ENCODE peak calls at places on chromosomes 16 and 17, in ten cellular contexts. S is dorsolateral prefrontal cortex, J is lung, V is Panc1, W is prostate gland, M is cardiac muscle cell, I is brain microvascular endothelial cell, C is pancreas, U is AG04450, H is left ventricle myocardium inferior. G is an unnamed sample.

GRCh38 chr16:17224859-17225258 is 245.9 kb downstream of the XYLT1 start:
- DNase-seq in U (peak), J (peak), S (no peak), V (no peak), W (peak), I (no peak), M (peak), H (peak), C (peak), G (peak)

GRCh38 chr17:49101054-49101534 is 31.5 kb upstream of the B4GALNT2 start:
- DNase-seq in U (no peak), H (no peak), V (no peak), J (peak), M (peak), W (peak), S (no peak), C (peak), I (peak), G (no peak)

GRCh38 chr16:31451681-31452351 is 7.5 kb upstream of the ARMC5 start:
- DNase-seq in H (peak), S (no peak), I (peak), C (peak), U (peak), W (peak), J (no peak), M (peak), V (no peak), G (peak)

GRCh38 chr16:19766988-19767387 is 48.9 kb downstream of the IQCK start:
- DNase-seq in W (no peak), J (no peak), S (no peak), V (no peak), I (no peak), H (no peak), C (no peak), M (no peak), U (no peak), G (no peak)

GRCh38 chr16:27468941-27469531 is 67.1 kb downstream of the IL21R start:
- DNase-seq in H (no peak), M (no peak), S (no peak), U (no peak), V (no peak), J (no peak), I (no peak), W (no peak), C (no peak), G (no peak)

GRCh38 chr17:32142857-32143524 is 689 bp downstream of the RHOT1 start:
- DNase-seq in H (peak), V (no peak), I (peak), W (peak), J (peak), M (peak), S (no peak), C (peak), U (peak), G (peak)

GRCh38 chr16:1899641-1900451 is 18.4 kb downstream of the HS3ST6 start:
- DNase-seq in M (no peak), H (no peak), V (no peak), I (no peak), C (peak), W (peak), U (no peak), J (peak), S (no peak), G (no peak)

GRCh38 chr17:80790981-80791742 is 200.5 kb upstream of the CHMP6 start:
- DNase-seq in H (no peak), C (no peak), V (no peak), W (no peak), I (peak), U (no peak), M (no peak), J (no peak), S (no peak), G (no peak)

GRCh38 chr16:1164975-1165374 is 12.1 kb downstream of the CACNA1H start:
- DNase-seq in J (no peak), U (no peak), C (no peak), W (no peak), S (no peak), H (no peak), V (no peak), I (no peak), M (no peak), G (no peak)

GRCh38 chr16:58001781-58002410 is 689 bp downstream of the USB1 start:
- DNase-seq in U (no peak), H (no peak), J (no peak), I (no peak), M (no peak), S (no peak), W (no peak), V (no peak), C (no peak), G (no peak)

GRCh38 chr17:80270836-80271235 is 10.2 kb downstream of the RNF213 start:
- DNase-seq in J (no peak), H (no peak), W (no peak), S (no peak), V (no peak), U (no peak), M (peak), C (no peak), I (peak), G (peak)

GRCh38 chr16:85310868-85311585 is 198.8 kb upstream of the CIBAR2 start:
- DNase-seq in S (no peak), M (no peak), H (peak), W (no peak), U (no peak), V (no peak), I (no peak), C (no peak), J (no peak), G (peak)

GRCh38 chr16:70250748-70251650 is 741 bp downstream of the EXOSC6 start:
- DNase-seq in C (peak), J (no peak), S (no peak), H (no peak), I (peak), U (no peak), V (no peak), M (peak), W (peak), G (peak)

GRCh38 chr16:66524601-66525164 is 25.2 kb downstream of the TK2 start:
- DNase-seq in S (no peak), C (no peak), J (peak), U (no peak), M (no peak), I (no peak), H (peak), V (no peak), W (no peak), G (no peak)

GRCh38 chr16:67669499-67670101 is 3.0 kb downstream of the C16orf86 start:
- DNase-seq in S (no peak), J (no peak), M (no peak), H (no peak), U (no peak), V (no peak), I (no peak), W (no peak), C (peak), G (no peak)

GRCh38 chr17:44350733-44351226 is 5.7 kb downstream of the GRN start:
- DNase-seq in U (no peak), I (peak), C (no peak), J (peak), V (no peak), M (peak), W (peak), S (peak), H (peak), G (peak)

GRCh38 chr16:14405611-14406537 is 224.2 kb downstream of the PARN start:
- DNase-seq in H (no peak), V (no peak), I (no peak), U (no peak), C (no peak), S (no peak), J (no peak), W (no peak), M (no peak), G (no peak)

GRCh38 chr17:7019839-7020519 is 2.9 kb upstream of the BCL6B start:
- DNase-seq in V (no peak), M (peak), U (no peak), J (no peak), I (no peak), C (peak), S (no peak), H (no peak), W (no peak), G (peak)

GRCh38 chr16:89035698-89036570 is 57.7 kb upstream of the ACSF3 start:
- DNase-seq in M (no peak), W (no peak), H (peak), J (no peak), V (no peak), S (no peak), U (no peak), I (no peak), C (no peak), G (no peak)

GRCh38 chr16:85208181-85208580 is 95.9 kb upstream of the CIBAR2 start:
- DNase-seq in V (no peak), M (no peak), H (no peak), S (no peak), J (no peak), C (no peak), W (no peak), U (no peak), I (no peak), G (no peak)

GRCh38 chr17:44097110-44097810 is 26.2 kb downstream of the HDAC5 start:
- DNase-seq in W (no peak), S (no peak), I (peak), C (peak), U (no peak), H (peak), V (no peak), J (no peak), M (peak), G (peak)

GRCh38 chr16:54930034-54930938 is at the start of gene IRX5:
- DNase-seq in W (peak), U (no peak), M (peak), C (peak), I (peak), H (peak), J (peak), V (peak), S (peak), G (peak)

GRCh38 chr16:79627092-79627491 is 26.6 kb upstream of the MAF start:
- DNase-seq in H (no peak), C (no peak), W (no peak), J (no peak), M (no peak), S (no peak), V (no peak), I (no peak), U (no peak), G (no peak)

GRCh38 chr16:56558024-56558747 is 6.7 kb upstream of the MT4 start:
- DNase-seq in M (peak), S (peak), H (no peak), I (peak), J (no peak), U (peak), C (peak), W (no peak), V (no peak), G (no peak)

GRCh38 chr17:6306820-6307219 is 128.1 kb downstream of the AIPL1 start:
- DNase-seq in C (no peak), S (no peak), J (no peak), V (no peak), I (no peak), U (no peak), W (no peak), H (no peak), M (no peak), G (no peak)

GRCh38 chr16:48366165-48367093 is 18.8 kb downstream of the SIAH1 start:
- DNase-seq in U (peak), V (peak), W (peak), S (no peak), C (peak), J (peak), M (peak), I (peak), H (no peak), G (no peak)

GRCh38 chr16:2513405-2514332 is at the start of gene ATP6V0C:
- DNase-seq in H (peak), V (no peak), S (peak), I (peak), C (peak), J (peak), M (peak), W (peak), U (peak), G (peak)

GRCh38 chr16:74896389-74897370 is 88.2 kb downstream of the WDR59 start:
- DNase-seq in I (peak), J (no peak), C (no peak), S (no peak), W (no peak), V (peak), U (no peak), H (no peak), M (peak), G (no peak)

GRCh38 chr17:42289863-42290165 is 1.5 kb downstream of the STAT5A start:
- DNase-seq in I (no peak), W (no peak), V (no peak), S (no peak), M (no peak), J (no peak), U (no peak), H (no peak), C (no peak), G (no peak)

GRCh38 chr17:55496094-55496881 is 15.0 kb downstream of the SMIM36 start:
- DNase-seq in V (no peak), C (no peak), H (peak), J (no peak), W (no peak), M (peak), I (peak), S (no peak), U (peak), G (no peak)

GRCh38 chr16:85370881-85371651 is 242.1 kb upstream of the GSE1 start:
- DNase-seq in W (peak), J (peak), I (no peak), V (no peak), M (no peak), S (no peak), U (no peak), H (no peak), C (no peak), G (no peak)

DNA sequence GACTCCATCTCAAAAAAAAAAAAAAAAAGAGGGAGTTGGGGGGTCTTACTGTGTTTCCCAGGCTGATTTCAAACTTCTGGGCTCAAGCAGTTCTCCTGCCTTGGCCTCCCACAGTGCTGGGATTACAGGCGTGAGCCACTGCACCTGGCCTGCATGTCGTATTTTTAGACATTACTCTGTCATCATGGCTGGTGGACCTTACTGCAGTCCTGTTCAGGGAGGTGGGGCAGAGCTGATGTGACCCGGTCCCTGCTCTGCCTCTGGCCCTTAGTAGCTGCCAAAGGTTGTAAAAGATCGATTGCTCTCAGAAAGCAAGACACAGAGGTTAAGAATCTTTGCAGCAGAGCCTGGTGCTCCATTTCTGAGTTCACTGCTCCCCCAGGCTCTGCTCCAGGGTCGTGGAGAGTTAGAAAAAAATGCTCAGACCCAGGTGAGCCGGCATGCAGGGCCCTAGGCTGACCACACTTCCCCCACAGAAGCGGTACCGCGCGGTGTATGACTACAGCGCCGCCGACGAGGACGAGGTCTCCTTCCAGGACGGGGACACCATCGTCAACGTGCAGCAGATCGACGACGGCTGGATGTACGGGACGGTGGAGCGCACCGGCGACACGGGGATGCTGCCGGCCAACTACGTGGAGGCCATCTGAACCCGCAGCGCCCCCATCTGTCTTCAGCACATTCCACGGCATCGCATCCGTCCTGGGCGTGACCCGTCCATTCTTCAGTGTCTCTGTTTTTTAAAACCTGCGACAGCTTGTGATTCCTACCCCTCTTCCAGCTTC is 7.1 kb upstream of the LASP1NB start:
- DNase-seq in U (no peak), V (no peak), I (no peak), W (no peak), H (no peak), M (no peak), C (no peak), J (no peak), S (no peak), G (peak)
- TF ChIP-seq CTCF in U (no peak), V (no peak), I (peak), W (no peak), H (no peak), M (no peak), C (no peak), J (no peak), S (no peak), G (peak)

GRCh38 chr17:77781536-77781935 is 177.0 kb upstream of the TNRC6C start:
- DNase-seq in U (no peak), H (no peak), V (no peak), W (no peak), M (no peak), I (no peak), C (no peak), S (no peak), J (no peak), G (no peak)
- H3K27ac ChIP-seq in U (no peak), H (no peak), V (no peak), W (no peak), M (no peak), I (no peak), C (no peak), S (no peak), J (no peak), G (no peak)

DNA sequence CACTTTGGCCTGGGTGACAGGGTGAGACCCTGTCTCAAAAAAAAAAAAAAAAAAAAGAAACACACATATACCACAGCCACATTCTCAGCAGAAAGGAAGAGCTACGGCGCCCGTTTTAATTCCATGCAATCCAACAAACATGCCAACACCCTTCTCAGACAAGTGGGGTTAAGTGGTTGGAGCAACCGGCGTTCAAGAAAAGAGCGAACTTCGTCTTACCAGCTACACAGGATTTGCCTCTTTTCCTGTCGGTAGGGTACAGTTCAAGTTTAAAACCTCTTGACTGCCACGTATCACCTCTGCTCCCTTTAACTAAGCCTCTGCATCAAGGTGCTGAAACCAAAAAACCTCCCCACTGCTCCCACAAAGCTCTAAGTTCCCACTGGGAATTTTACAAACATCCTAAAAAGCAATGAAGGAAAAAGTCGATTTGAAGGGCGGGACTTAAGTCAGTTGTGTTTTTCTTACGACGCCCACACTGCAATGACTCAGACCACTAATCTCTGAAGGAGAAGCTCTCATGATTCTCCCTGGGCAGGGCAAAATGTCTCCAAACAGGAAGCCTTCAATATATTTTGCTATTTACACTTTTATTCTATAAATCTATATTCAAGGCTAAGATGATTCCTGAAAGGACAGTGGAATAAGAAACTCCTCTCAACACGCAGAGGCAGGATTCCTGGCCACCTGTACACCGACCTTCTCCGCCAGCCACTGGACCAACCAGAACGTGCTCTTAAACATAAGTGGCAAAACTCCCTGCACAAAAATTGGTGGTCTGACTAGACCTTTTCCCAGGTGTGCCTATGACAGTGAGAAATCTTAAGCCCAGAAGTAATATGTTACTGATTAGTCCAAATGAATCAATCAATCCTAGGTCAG is 18.8 kb downstream of the SRP68 start:
- DNase-seq in S (no peak), H (no peak), J (peak), I (peak), V (no peak), M (peak), C (no peak), U (peak), W (no peak), G (no peak)
- H3K4me3 ChIP-seq in S (no peak), H (no peak), J (no peak), I (no peak), V (no peak), M (no peak), C (no peak), U (no peak), W (no peak), G (no peak)

DNA sequence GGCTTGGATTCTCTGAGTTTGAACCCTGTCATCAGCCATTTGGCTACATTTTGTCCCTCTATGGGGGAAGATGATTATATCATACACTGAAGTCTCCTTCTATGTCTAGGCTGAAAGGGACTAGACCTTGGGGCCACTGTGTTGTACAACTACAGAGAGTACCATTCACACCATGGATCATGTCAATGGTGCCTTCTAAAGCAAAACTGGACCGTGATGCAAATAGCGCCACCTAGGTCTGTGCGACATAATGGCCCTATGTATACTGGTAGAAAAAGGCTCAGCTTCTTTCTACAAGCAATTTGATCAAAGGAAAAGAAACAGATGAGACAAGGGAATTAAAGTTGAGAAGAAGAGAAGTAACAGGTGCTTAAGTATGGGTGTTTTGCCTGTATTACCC is 100.7 kb downstream of the LYRM1 start:
- DNase-seq in H (no peak), I (peak), U (no peak), J (no peak), W (no peak), V (peak), S (no peak), C (no peak), M (peak), G (peak)
- TF ChIP-seq CTCF in H (peak), I (peak), U (peak), J (no peak), W (no peak), V (peak), S (no peak), C (no peak), M (peak), G (peak)

GRCh38 chr17:3475155-3475808 is 515 bp upstream of the ASPA start:
- DNase-seq in U (no peak), H (no peak), W (no peak), I (no peak), M (no peak), C (no peak), J (no peak), S (no peak), V (no peak), G (no peak)
- H3K27ac ChIP-seq in U (no peak), H (peak), W (no peak), I (no peak), M (no peak), C (no peak), J (no peak), S (peak), V (no peak), G (no peak)

GRCh38 chr16:9682320-9682719 is 499.9 kb downstream of the GRIN2A start:
- DNase-seq in V (no peak), M (no peak), U (no peak), C (no peak), S (no peak), H (no peak), I (no peak), J (no peak), W (no peak), G (no peak)

GRCh38 chr16:9683677-9684076 is 498.6 kb downstream of the GRIN2A start:
- DNase-seq in W (no peak), H (no peak), U (no peak), I (no peak), S (no peak), V (no peak), M (no peak), C (no peak), J (no peak), G (no peak)

GRCh38 chr16:9680021-9680655 is 502.1 kb downstream of the GRIN2A start:
- DNase-seq in C (no peak), V (no peak), I (no peak), J (no peak), M (no peak), S (no peak), U (no peak), W (no peak), H (no peak), G (no peak)

GRCh38 chr16:9680968-9681367 is 501.3 kb downstream of the GRIN2A start:
- DNase-seq in S (no peak), W (no peak), M (no peak), J (no peak), U (no peak), H (no peak), V (no peak), C (no peak), I (no peak), G (no peak)

GRCh38 chr16:9681556-9681955 is 500.7 kb downstream of the GRIN2A start:
- DNase-seq in U (no peak), M (no peak), I (no peak), J (no peak), W (no peak), C (no peak), S (no peak), H (no peak), V (no peak), G (no peak)
- H3K4me3 ChIP-seq in U (no peak), M (no peak), I (no peak), J (no peak), W (no peak), C (no peak), S (no peak), H (no peak), V (no peak), G (no peak)